ENCODE peak calls at places on chromosomes 2 and 18, in eight cellular contexts. K is lung microvascular endothelial cell; E is C1 segment of cervical spinal cord; I is NCI-H510A treated with DMSO at 0.1 percent for 48 hours; M is skeletal muscle cell; T is mesothelial cell of epicardium; V is activated CD4-positive, alpha-beta memory T cell treated with anti-CD3 and anti-CD28 coated beads for 36 hours; Y is NCI-H1694 treated with DMSO at 0.1 percent for 48 hours. G is an unnamed sample.

GRCh38 chr18:6543330-6543908 is 128.7 kb upstream of the L3MBTL4 start:
- DNase-seq in K (peak), E (no peak), I (peak), M (no peak), T (no peak), V (no peak), Y (peak), G (peak)

GRCh38 chr2:71786291-71787107 is 333.1 kb downstream of the DYSF start:
- DNase-seq in K (no peak), E (no peak), I (no peak), M (no peak), T (no peak), V (no peak), Y (no peak), G (no peak)

GRCh38 chr2:190607014-190607597 is 41.8 kb upstream of the NAB1 start:
- DNase-seq in K (peak), E (no peak), I (no peak), M (peak), T (no peak), V (no peak), Y (no peak), G (no peak)

GRCh38 chr2:10042301-10043161 is 819 bp upstream of the KLF11 start:
- DNase-seq in K (peak), E (no peak), I (peak), M (peak), T (peak), V (peak), Y (no peak), G (no peak)

GRCh38 chr2:163863073-163863472 is 127.3 kb upstream of the FIGN start:
- DNase-seq in K (no peak), E (no peak), I (no peak), M (no peak), T (no peak), V (no peak), Y (no peak), G (no peak)

GRCh38 chr2:238259085-238260020 is 19.5 kb upstream of the HES6 start:
- DNase-seq in K (no peak), E (no peak), I (no peak), M (no peak), T (no peak), V (peak), Y (no peak), G (no peak)

GRCh38 chr2:174699993-174700766 is 64.1 kb downstream of the CHRNA1 start:
- DNase-seq in K (peak), E (no peak), I (peak), M (no peak), T (no peak), V (no peak), Y (peak), G (peak)

GRCh38 chr18:42758851-42759250 is 356.6 kb downstream of the RIT2 start:
- DNase-seq in K (no peak), E (no peak), I (no peak), M (peak), T (no peak), V (no peak), Y (no peak), G (no peak)

GRCh38 chr18:9716780-9717563 is 8.9 kb downstream of the RAB31 start:
- DNase-seq in K (no peak), E (no peak), I (no peak), M (no peak), T (no peak), V (no peak), Y (no peak), G (no peak)

GRCh38 chr2:237453671-237454070 is 33.4 kb upstream of the MLPH start:
- DNase-seq in K (no peak), E (no peak), I (no peak), M (no peak), T (no peak), V (no peak), Y (no peak), G (no peak)

GRCh38 chr2:50529600-50530218 is 502.2 kb downstream of the NRXN1 start:
- DNase-seq in K (peak), E (no peak), I (peak), M (peak), T (no peak), V (no peak), Y (peak), G (peak)

GRCh38 chr2:129812071-129812470 is 167.4 kb upstream of the RAB6C start:
- DNase-seq in K (no peak), E (no peak), I (no peak), M (no peak), T (no peak), V (no peak), Y (no peak), G (peak)

GRCh38 chr18:57077786-57078552 is 68.9 kb upstream of the BOD1L2 start:
- DNase-seq in K (no peak), E (no peak), I (no peak), M (no peak), T (no peak), V (peak), Y (no peak), G (peak)

GRCh38 chr2:50396301-50396637 is 635.7 kb downstream of the NRXN1 start:
- DNase-seq in K (no peak), E (no peak), I (no peak), M (no peak), T (no peak), V (no peak), Y (no peak), G (peak)

GRCh38 chr2:64865073-64865830 is 123.9 kb upstream of the SLC1A4 start:
- DNase-seq in K (peak), E (peak), I (peak), M (no peak), T (peak), V (peak), Y (peak), G (peak)

GRCh38 chr2:208488668-208489564 is 82.3 kb downstream of the PTH2R start:
- DNase-seq in K (no peak), E (no peak), I (peak), M (no peak), T (no peak), V (no peak), Y (no peak), G (peak)

GRCh38 chr2:8193686-8194615 is 487.9 kb upstream of the ID2 start:
- DNase-seq in K (no peak), E (no peak), I (peak), M (no peak), T (no peak), V (no peak), Y (no peak), G (peak)